ENCODE peak calls at places on chromosome 16, in four cellular contexts. R, C, W and M are unnamed samples.

GRCh38 chr16:73129455-73129854 is 81.5 kb upstream of the ZFHX3 start:
- DNase-seq in R (no peak), C (no peak), W (no peak), M (no peak)

GRCh38 chr16:53757971-53758609 is 54.1 kb downstream of the FTO start:
- DNase-seq in R (no peak), C (no peak), W (no peak), M (no peak)

GRCh38 chr16:14436410-14436955 is 193.6 kb downstream of the PARN start:
- DNase-seq in R (no peak), C (no peak), W (no peak), M (peak; percentile 22)

GRCh38 chr16:24980077-24980793 is 34.9 kb downstream of the ARHGAP17 start:
- DNase-seq in R (no peak), C (no peak), W (no peak), M (no peak)

GRCh38 chr16:30954993-30955392 is 2.6 kb upstream of the SETD1A start:
- DNase-seq in R (no peak), C (no peak), W (no peak), M (no peak)

GRCh38 chr16:89569506-89570341 is 5.8 kb upstream of the CPNE7 start:
- DNase-seq in R (no peak), C (no peak), W (no peak), M (no peak)

GRCh38 chr16:2090819-2091721 is 43.3 kb downstream of the TSC2 start:
- DNase-seq in R (peak; percentile 93), C (no peak), W (no peak), M (no peak)

GRCh38 chr16:13333336-13333735 is 431.9 kb downstream of the SHISA9 start:
- DNase-seq in R (no peak), C (no peak), W (no peak), M (no peak)

GRCh38 chr16:11141409-11142260 is 114.4 kb downstream of the SOCS1 start:
- DNase-seq in R (no peak), C (no peak), W (no peak), M (no peak)

GRCh38 chr16:85753559-85753958 is 2.7 kb upstream of the C16orf74 start:
- DNase-seq in R (peak; percentile 31), C (no peak), W (no peak), M (no peak)

GRCh38 chr16:31010539-31010938 is at the start of gene STX1B:
- DNase-seq in R (peak; percentile 21), C (peak; percentile 10), W (peak; percentile 40), M (no peak)

GRCh38 chr16:8253718-8254117 is 336.6 kb downstream of the TMEM114 start:
- DNase-seq in R (peak; percentile 9), C (no peak), W (no peak), M (no peak)

GRCh38 chr16:9821970-9822369 is 360.3 kb downstream of the GRIN2A start:
- DNase-seq in R (no peak), C (no peak), W (no peak), M (no peak)

GRCh38 chr16:70163596-70163995 is 10.0 kb upstream of the CLEC18C start:
- DNase-seq in R (no peak), C (no peak), W (no peak), M (no peak)

GRCh38 chr16:68893710-68894705 is 50.7 kb downstream of the TANGO6 start:
- DNase-seq in R (peak; percentile 30), C (no peak), W (no peak), M (no peak)